ENCODE peak calls at places on chromosomes 12 and 14, in eight cellular contexts. P is activated CD4-positive, alpha-beta T cell treated with anti-CD3 and anti-CD28 coated beads, Interleukin-2, amount 50 U/mL, for 1 hour; S is effector memory CD8-positive, alpha-beta T cell; B is stimulated activated CD8-positive, alpha-beta memory T cell treated with anti-CD3 and anti-CD28 coated beads, Interleukin-4, amount 100 ng/mL, for 4 hours; H is HuH-7.5; N is hippocampal formation; K is BE2C; E is stimulated activated CD4-positive, alpha-beta T cell treated with anti-CD3 and anti-CD28 coated beads, Interleukin-2, amount 100 ng/mL, for 24 hours. V is an unnamed sample.
A peak's percentile ranks its signal among the peaks of the same experiment; 100 is the strongest.

GRCh38 chr12:121649819-121650353 is 19.6 kb downstream of the MORN3 start:
- DNase-seq in P (no peak), S (peak; percentile 31), B (no peak), H (no peak), N (no peak), K (no peak), E (no peak), V (no peak)

GRCh38 chr12:32895688-32896437 is 714 bp downstream of the PKP2 start:
- DNase-seq in P (no peak), S (no peak), B (no peak), H (peak; percentile 72), N (no peak), K (no peak), E (no peak), V (peak; percentile 34)

GRCh38 chr12:109223868-109224267 is 85.2 kb downstream of the FOXN4 start:
- DNase-seq in P (no peak), S (no peak), B (no peak), H (no peak), N (no peak), K (no peak), E (no peak), V (no peak)

GRCh38 chr12:30990316-30990715 is 63.8 kb downstream of the TSPAN11 start:
- DNase-seq in P (no peak), S (no peak), B (no peak), H (no peak), N (no peak), K (no peak), E (no peak), V (peak; percentile 74)

GRCh38 chr12:107515446-107515958 is 170.1 kb upstream of the PWP1 start:
- DNase-seq in P (no peak), S (no peak), B (no peak), H (no peak), N (no peak), K (no peak), E (no peak), V (peak; percentile 78)

GRCh38 chr12:88052686-88053085 is 23.5 kb upstream of the C12orf50 start:
- DNase-seq in P (no peak), S (no peak), B (no peak), H (no peak), N (peak; percentile 50), K (peak; percentile 71), E (no peak), V (peak; percentile 69)

GRCh38 chr12:12379831-12380730 is 23.2 kb downstream of the BORCS5 start:
- DNase-seq in P (peak; percentile 29), S (peak; percentile 57), B (no peak), H (no peak), N (no peak), K (no peak), E (peak; percentile 31), V (no peak)

GRCh38 chr14:68408680-68409079 is 384.2 kb downstream of the ZFP36L1 start:
- DNase-seq in P (no peak), S (no peak), B (no peak), H (no peak), N (no peak), K (no peak), E (no peak), V (peak; percentile 6)

GRCh38 chr12:105175397-105175990 is 60.5 kb downstream of the APPL2 start:
- DNase-seq in P (no peak), S (no peak), B (no peak), H (no peak), N (no peak), K (no peak), E (no peak), V (no peak)

GRCh38 chr12:128794661-128795529 is 28.9 kb downstream of the SLC15A4 start:
- DNase-seq in P (no peak), S (peak; percentile 53), B (no peak), H (no peak), N (no peak), K (no peak), E (no peak), V (no peak)

GRCh38 chr14:61391119-61391518 is 69.7 kb downstream of the PRKCH start:
- DNase-seq in P (no peak), S (no peak), B (no peak), H (no peak), N (no peak), K (no peak), E (no peak), V (no peak)

GRCh38 chr12:50242751-50243191 is 40.5 kb downstream of the LIMA1 start:
- DNase-seq in P (no peak), S (no peak), B (no peak), H (no peak), N (no peak), K (no peak), E (no peak), V (no peak)

GRCh38 chr14:101060171-101060601 is 156.7 kb upstream of the RTL1 start:
- DNase-seq in P (no peak), S (no peak), B (no peak), H (no peak), N (no peak), K (peak; percentile 3), E (no peak), V (no peak)

GRCh38 chr14:86973177-86973576 is 1019.8 kb downstream of the GALC start:
- DNase-seq in P (no peak), S (no peak), B (no peak), H (no peak), N (peak; percentile 6), K (no peak), E (no peak), V (no peak)

GRCh38 chr14:103767306-103767894 is 51.8 kb downstream of the ZFYVE21 start:
- DNase-seq in P (no peak), S (no peak), B (no peak), H (peak; percentile 15), N (no peak), K (no peak), E (no peak), V (no peak)

GRCh38 chr12:76876696-76877229 is 2.1 kb downstream of the CSRP2 start:
- DNase-seq in P (no peak), S (no peak), B (no peak), H (no peak), N (no peak), K (no peak), E (no peak), V (no peak)

GRCh38 chr12:19387182-19387581 is 52.1 kb upstream of the AEBP2 start:
- DNase-seq in P (no peak), S (no peak), B (no peak), H (no peak), N (no peak), K (no peak), E (no peak), V (no peak)

GRCh38 chr14:23876160-23876750 is 77.3 kb upstream of the DHRS4 start:
- DNase-seq in P (no peak), S (no peak), B (no peak), H (no peak), N (no peak), K (no peak), E (no peak), V (no peak)

GRCh38 chr12:67279637-67280036 is 10.5 kb downstream of the CAND1 start:
- DNase-seq in P (no peak), S (no peak), B (no peak), H (no peak), N (no peak), K (no peak), E (no peak), V (no peak)

GRCh38 chr14:103329421-103330347 is 4.4 kb upstream of the EIF5 start:
- DNase-seq in P (no peak), S (no peak), B (no peak), H (no peak), N (no peak), K (no peak), E (no peak), V (peak; percentile 70)